ENCODE peak calls at places on chromosomes 13 and 19, in six cellular contexts. One of them, this sample, is unnamed.

GRCh38 chr13:23107665-23108064 is 73.1 kb upstream of the SGCG start:
- DNase-seq in cardiac muscle cell: no peak
- DNase-seq in foreskin fibroblast: no peak
- DNase-seq in HCT116: no peak
- DNase-seq in endodermal cell: no peak
- DNase-seq in A549: no peak
- DNase-seq in this sample: no peak

GRCh38 chr19:14772467-14772866 is 5.9 kb downstream of the ADGRE2 start:
- DNase-seq in cardiac muscle cell: no peak
- DNase-seq in endodermal cell: no peak
- DNase-seq in A549: no peak
- DNase-seq in HCT116: no peak
- DNase-seq in foreskin fibroblast: no peak
- DNase-seq in this sample: no peak

GRCh38 chr19:47186337-47187022 is 44.5 kb downstream of the BBC3 start:
- DNase-seq in HCT116: no peak
- DNase-seq in A549: no peak
- DNase-seq in foreskin fibroblast: peak
- DNase-seq in cardiac muscle cell: peak
- DNase-seq in endodermal cell: no peak
- DNase-seq in this sample: peak

GRCh38 chr19:57192064-57192395 is 730 bp downstream of the ZNF264 start:
- DNase-seq in cardiac muscle cell: peak
- DNase-seq in endodermal cell: no peak
- DNase-seq in HCT116: no peak
- DNase-seq in foreskin fibroblast: peak
- DNase-seq in A549: peak
- DNase-seq in this sample: no peak

GRCh38 chr19:37654525-37654832 is 786 bp downstream of the ZFP30 start:
- DNase-seq in HCT116: no peak
- DNase-seq in A549: peak
- DNase-seq in foreskin fibroblast: peak
- DNase-seq in cardiac muscle cell: peak
- DNase-seq in endodermal cell: no peak
- DNase-seq in this sample: no peak

GRCh38 chr13:57725480-57725879 is 93.9 kb downstream of the PCDH17 start:
- DNase-seq in foreskin fibroblast: no peak
- DNase-seq in cardiac muscle cell: no peak
- DNase-seq in A549: no peak
- DNase-seq in endodermal cell: no peak
- DNase-seq in HCT116: no peak
- DNase-seq in this sample: no peak

GRCh38 chr13:113981201-113981605 is 7.3 kb upstream of the C13orf46 start:
- DNase-seq in cardiac muscle cell: no peak
- DNase-seq in endodermal cell: no peak
- DNase-seq in HCT116: peak
- DNase-seq in foreskin fibroblast: no peak
- DNase-seq in A549: peak
- DNase-seq in this sample: no peak

GRCh38 chr13:113129480-113129879 is 6.9 kb downstream of the F10 start:
- DNase-seq in A549: no peak
- DNase-seq in endodermal cell: peak
- DNase-seq in foreskin fibroblast: no peak
- DNase-seq in HCT116: no peak
- DNase-seq in cardiac muscle cell: no peak
- DNase-seq in this sample: no peak

GRCh38 chr19:41745761-41746160 is 9.6 kb upstream of the CEACAM6 start:
- DNase-seq in foreskin fibroblast: no peak
- DNase-seq in cardiac muscle cell: no peak
- DNase-seq in HCT116: no peak
- DNase-seq in A549: no peak
- DNase-seq in endodermal cell: no peak
- DNase-seq in this sample: no peak

GRCh38 chr19:51166846-51167490 is 24.9 kb downstream of the SIGLEC7 start:
- DNase-seq in HCT116: no peak
- DNase-seq in endodermal cell: no peak
- DNase-seq in foreskin fibroblast: no peak
- DNase-seq in A549: no peak
- DNase-seq in cardiac muscle cell: no peak
- DNase-seq in this sample: no peak

GRCh38 chr13:109521719-109522118 is 264.7 kb downstream of the IRS2 start:
- DNase-seq in foreskin fibroblast: no peak
- DNase-seq in HCT116: no peak
- DNase-seq in endodermal cell: no peak
- DNase-seq in A549: no peak
- DNase-seq in cardiac muscle cell: no peak
- DNase-seq in this sample: no peak

DNA sequence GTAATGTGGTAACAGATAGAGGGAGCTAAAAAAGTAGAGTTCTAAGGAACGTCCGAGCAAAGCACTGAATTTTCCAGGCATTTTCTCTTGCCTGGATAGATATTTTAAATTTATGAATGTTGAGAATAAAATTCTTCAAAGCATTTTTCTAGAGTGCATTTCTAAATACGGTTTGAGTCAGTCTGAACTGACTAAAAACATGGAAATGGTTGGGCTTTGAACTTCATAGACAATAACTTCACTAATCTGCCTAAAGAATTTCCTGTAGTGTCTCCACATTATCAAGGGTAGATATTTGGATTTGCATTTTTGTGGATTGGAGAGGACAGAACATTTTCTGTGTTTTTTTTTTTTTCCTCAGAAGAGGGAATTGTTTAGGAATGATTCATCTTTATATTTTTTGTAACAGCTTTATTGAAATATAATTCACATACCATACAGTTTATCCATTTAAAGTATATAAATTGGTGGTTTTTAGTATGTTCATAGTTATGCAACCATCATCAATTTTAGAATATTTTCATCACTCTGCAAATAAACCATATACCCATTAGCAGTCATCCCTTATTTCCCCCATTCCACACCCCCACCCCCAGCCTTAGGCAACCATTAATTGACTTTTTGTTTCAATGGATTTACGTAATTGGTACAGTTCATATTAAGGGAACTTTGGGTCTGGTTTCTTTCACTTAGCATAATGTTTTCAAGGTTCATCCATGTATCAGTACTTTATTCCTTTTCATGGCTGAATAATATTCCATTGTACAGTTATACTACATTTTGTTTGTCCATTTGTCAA is 20.7 kb downstream of the GARRE1 start:
- DNase-seq in foreskin fibroblast: peak
- DNase-seq in HCT116: no peak
- DNase-seq in endodermal cell: no peak
- DNase-seq in cardiac muscle cell: no peak
- DNase-seq in A549: no peak
- DNase-seq in this sample: no peak
- TF ChIP-seq CTCF in foreskin fibroblast: no peak
- TF ChIP-seq CTCF in HCT116: no peak
- TF ChIP-seq CTCF in endodermal cell: no peak
- TF ChIP-seq CTCF in cardiac muscle cell: no peak
- TF ChIP-seq CTCF in A549: no peak
- TF ChIP-seq CTCF in this sample: no peak

GRCh38 chr19:49890349-49891311 is 6.1 kb downstream of the IL4I1 start:
- DNase-seq in HCT116: no peak
- DNase-seq in A549: peak
- DNase-seq in endodermal cell: peak
- DNase-seq in foreskin fibroblast: peak
- DNase-seq in cardiac muscle cell: peak
- DNase-seq in this sample: no peak
- H3K4me3 ChIP-seq in HCT116: peak
- H3K4me3 ChIP-seq in A549: peak
- H3K4me3 ChIP-seq in endodermal cell: no peak
- H3K4me3 ChIP-seq in foreskin fibroblast: peak
- H3K4me3 ChIP-seq in cardiac muscle cell: peak
- H3K4me3 ChIP-seq in this sample: peak

GRCh38 chr13:101544979-101545378 is 92.5 kb downstream of the ITGBL1 start:
- DNase-seq in foreskin fibroblast: no peak
- DNase-seq in endodermal cell: no peak
- DNase-seq in cardiac muscle cell: no peak
- DNase-seq in HCT116: no peak
- DNase-seq in A549: no peak
- DNase-seq in this sample: no peak

GRCh38 chr13:101545521-101545920 is 93.0 kb downstream of the ITGBL1 start:
- DNase-seq in cardiac muscle cell: no peak
- DNase-seq in endodermal cell: no peak
- DNase-seq in foreskin fibroblast: peak
- DNase-seq in A549: no peak
- DNase-seq in HCT116: no peak
- DNase-seq in this sample: no peak
- TF ChIP-seq CTCF in cardiac muscle cell: no peak
- TF ChIP-seq CTCF in endodermal cell: no peak
- TF ChIP-seq CTCF in foreskin fibroblast: peak
- TF ChIP-seq CTCF in A549: no peak
- TF ChIP-seq CTCF in HCT116: no peak
- TF ChIP-seq CTCF in this sample: no peak

GRCh38 chr13:98846521-98846920 is 94.0 kb upstream of the SLC15A1 start:
- DNase-seq in HCT116: no peak
- DNase-seq in endodermal cell: no peak
- DNase-seq in A549: no peak
- DNase-seq in foreskin fibroblast: no peak
- DNase-seq in cardiac muscle cell: no peak
- DNase-seq in this sample: no peak
- H3K4me3 ChIP-seq in HCT116: no peak
- H3K4me3 ChIP-seq in endodermal cell: no peak
- H3K4me3 ChIP-seq in A549: no peak
- H3K4me3 ChIP-seq in foreskin fibroblast: no peak
- H3K4me3 ChIP-seq in cardiac muscle cell: no peak
- H3K4me3 ChIP-seq in this sample: no peak

DNA sequence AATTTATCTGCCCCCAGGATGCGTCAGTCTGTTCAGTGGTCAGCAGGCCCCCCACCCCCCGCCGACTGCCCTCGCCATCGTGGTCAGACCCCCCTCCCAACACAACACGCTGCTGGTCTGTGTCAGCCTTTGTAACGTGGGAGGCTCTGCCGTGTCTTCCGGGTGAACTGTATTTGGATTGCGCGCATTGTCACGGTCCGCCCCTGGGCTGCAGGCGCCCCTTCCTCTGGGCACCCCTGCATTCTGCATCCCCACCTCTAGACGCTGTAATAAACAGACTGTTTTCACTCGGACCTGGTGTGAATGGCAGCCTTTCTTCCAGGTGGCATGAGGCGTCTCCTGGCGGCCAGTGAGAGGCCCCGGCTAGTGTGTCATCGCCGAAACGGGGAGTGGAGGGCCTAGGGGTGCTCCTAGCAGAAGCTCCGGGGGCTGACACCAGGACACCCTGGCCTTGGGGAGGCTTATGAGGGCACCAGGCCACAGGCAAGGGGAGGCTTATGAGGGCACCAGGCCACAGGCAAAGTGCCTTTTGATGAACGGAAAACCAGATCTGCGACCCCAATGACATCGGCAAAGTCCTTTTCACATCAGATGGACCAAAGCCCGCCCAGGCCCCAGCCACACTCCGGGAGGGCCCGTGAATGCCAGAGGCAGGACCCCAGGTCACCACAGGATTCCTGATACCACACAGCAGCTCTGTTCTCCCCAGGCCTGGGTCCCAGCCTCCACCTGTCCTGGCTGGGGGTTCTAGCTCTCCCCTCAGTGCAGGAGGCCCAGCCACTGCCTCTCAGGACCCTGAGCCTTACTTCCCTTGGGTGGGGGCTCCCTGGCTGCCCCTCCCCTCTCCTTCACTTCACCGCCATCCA is 3.6 kb downstream of the PLEKHJ1 start:
- DNase-seq in endodermal cell: no peak
- DNase-seq in foreskin fibroblast: no peak
- DNase-seq in cardiac muscle cell: no peak
- DNase-seq in A549: no peak
- DNase-seq in HCT116: no peak
- DNase-seq in this sample: no peak
- TF ChIP-seq CTCF in endodermal cell: no peak
- TF ChIP-seq CTCF in foreskin fibroblast: no peak
- TF ChIP-seq CTCF in cardiac muscle cell: no peak
- TF ChIP-seq CTCF in A549: no peak
- TF ChIP-seq CTCF in HCT116: no peak
- TF ChIP-seq CTCF in this sample: no peak

GRCh38 chr13:64928704-64929499 is 2301.2 kb downstream of the PCDH9 start:
- DNase-seq in endodermal cell: no peak
- DNase-seq in foreskin fibroblast: peak
- DNase-seq in A549: no peak
- DNase-seq in HCT116: peak
- DNase-seq in cardiac muscle cell: no peak
- DNase-seq in this sample: no peak
- H3K4me3 ChIP-seq in endodermal cell: no peak
- H3K4me3 ChIP-seq in foreskin fibroblast: no peak
- H3K4me3 ChIP-seq in A549: no peak
- H3K4me3 ChIP-seq in HCT116: no peak
- H3K4me3 ChIP-seq in cardiac muscle cell: no peak
- H3K4me3 ChIP-seq in this sample: no peak

This sample was measured in GM12864.